ENCODE peak calls at places on chromosome 4, in six cellular contexts. A is CD8-positive, alpha-beta T cell; P is cardiac muscle cell; R is astrocyte of the spinal cord; Q is endothelial cell; D is tibial nerve. L is an unnamed sample.

GRCh38 chr4:48570646-48571220 is 80.7 kb downstream of the ZAR1 start:
- DNase-seq in A (no peak), P (no peak), R (peak), Q (no peak), D (no peak), L (no peak)

GRCh38 chr4:121863787-121864186 is 6.5 kb downstream of the BBS7 start:
- DNase-seq in A (no peak), P (no peak), R (peak), Q (no peak), D (no peak), L (no peak)

GRCh38 chr4:155442267-155443105 is 65.7 kb upstream of the MAP9 start:
- DNase-seq in A (peak), P (peak), R (peak), Q (peak), D (peak), L (peak)

GRCh38 chr4:138943893-138944292 is 71.7 kb upstream of the NOCT start:
- DNase-seq in A (no peak), P (no peak), R (no peak), Q (no peak), D (no peak), L (no peak)

GRCh38 chr4:184420881-184421416 is 53.4 kb downstream of the IRF2 start:
- DNase-seq in A (no peak), P (no peak), R (no peak), Q (no peak), D (no peak), L (no peak)

GRCh38 chr4:128228021-128228571 is 59.5 kb downstream of the PGRMC2 start:
- DNase-seq in A (no peak), P (no peak), R (peak), Q (no peak), D (no peak), L (no peak)

GRCh38 chr4:162061214-162061613 is 102.6 kb downstream of the FSTL5 start:
- DNase-seq in A (no peak), P (peak), R (peak), Q (no peak), D (no peak), L (no peak)

GRCh38 chr4:183173580-183174526 is 74.8 kb downstream of the WWC2 start:
- DNase-seq in A (no peak), P (no peak), R (peak), Q (no peak), D (no peak), L (no peak)

GRCh38 chr4:101855239-101855638 is 64.7 kb downstream of the BANK1 start:
- DNase-seq in A (no peak), P (no peak), R (no peak), Q (no peak), D (no peak), L (no peak)

GRCh38 chr4:38150021-38150671 is 189.9 kb downstream of the PTTG2 start:
- DNase-seq in A (no peak), P (no peak), R (peak), Q (no peak), D (no peak), L (no peak)

GRCh38 chr4:56655209-56655626 is 25.9 kb downstream of the HOPX start:
- DNase-seq in A (no peak), P (peak), R (peak), Q (peak), D (no peak), L (no peak)

GRCh38 chr4:151276787-151277557 is at the start of gene PRSS48:
- DNase-seq in A (no peak), P (peak), R (peak), Q (peak), D (no peak), L (peak)

GRCh38 chr4:39054497-39054896 is 7.5 kb upstream of the KLHL5 start:
- DNase-seq in A (no peak), P (no peak), R (no peak), Q (no peak), D (no peak), L (no peak)

GRCh38 chr4:105327222-105327621 is 146.6 kb downstream of the PPA2 start:
- DNase-seq in A (no peak), P (no peak), R (no peak), Q (no peak), D (no peak), L (no peak)

GRCh38 chr4:130073145-130073790 is 977.3 kb downstream of the C4orf33 start:
- DNase-seq in A (no peak), P (no peak), R (no peak), Q (no peak), D (no peak), L (no peak)

GRCh38 chr4:116217781-116218180 is 867.6 kb downstream of the TRAM1L1 start:
- DNase-seq in A (no peak), P (no peak), R (peak), Q (no peak), D (no peak), L (no peak)

GRCh38 chr4:173169428-173170209 is 1.0 kb downstream of the GALNT7 start:
- DNase-seq in A (peak), P (peak), R (peak), Q (peak), D (peak), L (peak)

GRCh38 chr4:120064887-120065286 is 1.8 kb downstream of the MAD2L1 start:
- DNase-seq in A (no peak), P (no peak), R (no peak), Q (no peak), D (no peak), L (no peak)

GRCh38 chr4:153222790-153223417 is 18.7 kb downstream of the TRIM2 start:
- DNase-seq in A (no peak), P (peak), R (peak), Q (peak), D (peak), L (peak)

GRCh38 chr4:21656832-21657231 is 291.7 kb downstream of the KCNIP4 start:
- DNase-seq in A (no peak), P (no peak), R (peak), Q (no peak), D (no peak), L (no peak)

GRCh38 chr4:69836321-69836720 is 23.6 kb downstream of the SULT1E1 start:
- DNase-seq in A (no peak), P (no peak), R (no peak), Q (no peak), D (no peak), L (no peak)

GRCh38 chr4:1026115-1026514 is 14.7 kb downstream of the FGFRL1 start:
- DNase-seq in A (no peak), P (peak), R (no peak), Q (no peak), D (no peak), L (no peak)

GRCh38 chr4:176185068-176185467 is 10.3 kb downstream of the SPATA4 start:
- DNase-seq in A (no peak), P (no peak), R (peak), Q (no peak), D (no peak), L (no peak)

GRCh38 chr4:7034262-7035081 is 8.7 kb upstream of the TADA2B start:
- DNase-seq in A (no peak), P (no peak), R (peak), Q (no peak), D (no peak), L (peak)

GRCh38 chr4:16884673-16885460 is 13.6 kb downstream of the LDB2 start:
- DNase-seq in A (no peak), P (no peak), R (no peak), Q (no peak), D (no peak), L (no peak)
- TF ChIP-seq CTCF in A (no peak), P (no peak), R (no peak), Q (peak), D (no peak), L (peak)

DNA sequence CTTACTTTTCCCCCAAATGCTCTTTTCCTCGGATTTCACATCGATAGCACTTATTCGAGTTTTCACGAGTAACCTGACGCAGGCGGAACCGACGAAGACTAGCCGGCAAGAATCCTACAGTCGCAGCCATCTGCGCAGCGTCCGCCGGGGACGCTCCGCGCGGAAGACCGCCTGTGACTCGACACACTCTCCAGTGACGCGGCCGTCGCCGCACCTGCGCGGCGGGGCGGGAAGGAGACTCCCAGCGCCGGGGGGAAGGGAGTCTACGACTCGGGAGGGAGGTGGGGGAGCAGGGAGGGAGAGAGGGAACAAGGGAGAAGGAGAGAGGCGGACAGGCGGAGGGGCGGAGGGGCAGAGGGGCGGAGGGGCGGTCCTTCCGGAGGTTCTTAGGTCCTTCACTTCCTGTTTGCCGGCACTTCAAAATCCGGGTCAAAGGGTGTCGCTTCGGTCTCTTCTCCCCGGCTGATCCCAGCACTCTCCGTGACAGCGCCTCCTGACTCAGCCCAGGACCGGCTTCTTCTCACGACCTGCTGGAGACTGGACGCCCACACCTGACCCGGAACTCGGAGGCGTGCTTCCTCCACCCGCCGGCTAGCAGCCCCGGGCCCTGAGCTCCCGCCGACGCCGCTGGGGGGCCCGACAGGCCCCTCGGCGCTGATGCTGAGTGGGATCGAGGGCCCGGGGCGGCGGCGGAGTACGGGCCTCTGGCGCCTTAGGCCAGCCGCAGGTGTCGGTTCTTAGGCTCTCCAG is at the start of gene USP38:
- DNase-seq in A (peak), P (peak), R (peak), Q (peak), D (peak), L (peak)
- TF ChIP-seq CTCF in A (no peak), P (no peak), R (no peak), Q (no peak), D (no peak), L (peak)

DNA sequence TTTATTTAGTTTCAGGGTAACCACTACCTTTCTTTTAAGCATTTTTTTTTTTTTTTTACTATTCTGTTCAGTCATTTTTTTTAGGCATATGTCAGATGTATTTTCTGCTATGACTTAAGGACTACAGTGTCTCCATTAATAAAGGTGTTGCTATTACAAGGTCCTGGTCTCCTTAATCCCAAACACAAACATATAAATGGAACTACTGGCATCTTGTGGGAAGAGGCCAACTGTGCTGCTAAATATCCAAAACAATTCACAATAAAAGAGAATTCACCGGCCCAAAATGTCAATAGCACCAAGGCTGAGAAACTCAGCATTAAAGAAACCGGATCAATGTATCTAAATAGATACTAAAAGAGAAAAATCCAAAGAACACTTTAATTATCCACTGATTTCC is 26.4 kb downstream of the LCORL start:
- DNase-seq in A (no peak), P (no peak), R (no peak), Q (no peak), D (no peak), L (no peak)
- TF ChIP-seq CTCF in A (no peak), P (no peak), R (no peak), Q (no peak), D (no peak), L (no peak)

DNA sequence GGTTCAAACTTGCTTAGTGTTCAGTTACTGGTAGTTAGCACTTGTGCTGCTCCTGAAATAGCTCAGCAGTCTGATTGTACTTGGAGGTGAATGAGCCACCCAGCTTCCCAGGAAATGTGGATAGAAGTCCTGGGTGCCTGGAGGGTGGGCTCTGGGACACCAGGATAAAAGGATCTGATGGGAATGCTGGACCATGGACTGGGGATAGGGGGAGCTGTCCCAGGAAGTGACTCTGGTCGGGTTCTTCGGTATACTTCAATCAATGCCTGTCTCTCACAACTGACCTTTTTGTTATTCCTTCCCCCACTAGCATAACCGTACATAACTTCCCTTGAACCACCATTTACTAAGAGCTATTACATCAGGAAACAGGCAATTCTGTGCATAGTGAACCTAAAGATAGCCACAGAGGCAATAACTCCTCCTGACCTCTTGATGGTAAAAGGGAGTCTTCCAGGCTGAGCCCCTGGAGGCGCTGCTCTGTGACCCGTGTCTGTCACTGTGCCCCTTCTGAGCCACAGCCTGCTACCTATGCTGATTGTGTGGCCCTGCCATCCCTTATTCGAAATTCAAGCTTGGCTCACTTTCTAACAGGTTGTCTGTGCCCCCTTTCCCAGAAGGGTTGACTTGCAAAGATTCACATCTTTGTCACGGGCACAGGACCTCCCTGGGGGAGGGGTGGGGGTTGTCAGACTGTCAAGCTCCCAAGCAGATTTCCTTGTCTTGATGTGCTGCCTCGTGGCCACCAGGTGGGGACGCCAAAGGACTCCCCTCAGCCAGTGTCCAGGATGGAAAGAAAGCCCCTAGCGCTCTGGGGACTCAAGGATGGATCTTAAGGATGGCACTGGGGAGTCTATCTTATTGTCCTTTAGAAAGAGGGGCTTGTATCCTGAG is 24.5 kb upstream of the WDR1 start:
- DNase-seq in A (no peak), P (no peak), R (no peak), Q (no peak), D (no peak), L (no peak)
- TF ChIP-seq CTCF in A (no peak), P (peak), R (no peak), Q (no peak), D (no peak), L (no peak)

GRCh38 chr4:3514806-3515421 is 17.3 kb downstream of the LRPAP1 start:
- DNase-seq in A (no peak), P (peak), R (no peak), Q (no peak), D (no peak), L (no peak)
- TF ChIP-seq CTCF in A (no peak), P (peak), R (peak), Q (no peak), D (no peak), L (peak)

GRCh38 chr4:154329268-154329858 is 162.2 kb downstream of the DCHS2 start:
- DNase-seq in A (no peak), P (peak), R (peak), Q (no peak), D (no peak), L (no peak)
- TF ChIP-seq CTCF in A (no peak), P (peak), R (peak), Q (peak), D (peak), L (peak)

DNA sequence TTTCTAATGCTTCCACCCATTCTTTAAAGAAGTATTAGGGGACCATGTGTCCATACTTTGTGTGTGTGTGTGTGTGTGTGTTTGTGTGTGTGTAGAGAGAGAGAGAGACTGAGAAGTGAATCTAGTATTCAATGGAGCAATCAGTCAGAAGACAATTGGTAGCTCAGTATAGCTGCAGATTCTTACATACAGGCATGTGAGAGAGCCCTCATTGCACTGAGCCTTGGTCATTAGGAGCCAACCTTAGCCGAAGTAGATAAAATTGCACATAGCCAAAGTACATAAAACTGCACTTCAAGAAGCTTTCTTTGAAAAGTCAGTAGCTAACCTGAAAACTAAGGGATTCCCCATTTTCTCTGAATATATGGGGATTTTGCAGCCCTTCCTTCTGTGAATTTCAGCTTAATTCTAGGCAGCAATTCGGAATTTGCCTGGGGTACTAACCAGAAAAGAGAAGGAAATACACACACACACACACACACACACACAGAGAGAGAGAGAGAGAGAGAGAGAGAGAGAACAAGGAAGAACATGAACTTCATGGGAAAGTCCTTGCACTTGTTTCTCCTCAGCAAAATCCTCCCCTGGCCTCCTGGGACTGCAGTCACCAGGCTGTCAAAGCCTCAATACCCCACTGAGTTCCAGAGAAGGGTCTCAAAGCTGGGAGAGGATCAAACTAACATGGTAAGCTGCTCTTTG is 1.7 kb upstream of the PRDM8 start:
- DNase-seq in A (no peak), P (no peak), R (no peak), Q (no peak), D (no peak), L (no peak)
- TF ChIP-seq CTCF in A (no peak), P (no peak), R (no peak), Q (no peak), D (no peak), L (no peak)

L was measured in progenitor cell of endocrine pancreas.